ENCODE peak calls at places on chromosomes 12 and 14, in four cellular contexts. Q, M, F and C are unnamed samples.

GRCh38 chr12:19908825-19909224 is 459.5 kb upstream of the PDE3A start:
- DNase-seq in Q (no peak), F (peak; percentile 13), M (no peak), C (no peak)

GRCh38 chr12:78167510-78167909 is 336.8 kb downstream of the NAV3 start:
- DNase-seq in M (no peak), Q (no peak), F (peak; percentile 73), C (no peak)

GRCh38 chr14:64920465-64920864 is 6.2 kb downstream of the CHURC1 start:
- DNase-seq in M (no peak), F (no peak), Q (no peak), C (no peak)

GRCh38 chr14:25136811-25137210 is 86.9 kb upstream of the STXBP6 start:
- DNase-seq in Q (no peak), F (no peak), M (no peak), C (no peak)

GRCh38 chr14:59407246-59407615 is 57.9 kb downstream of the GPR135 start:
- DNase-seq in M (no peak), F (no peak), Q (peak; percentile 93), C (no peak)

GRCh38 chr12:68373836-68374314 is 41.7 kb upstream of the MDM1 start:
- DNase-seq in M (no peak), Q (no peak), F (no peak), C (peak; percentile 44)

GRCh38 chr12:47739959-47740358 is 14.7 kb upstream of the ENDOU start:
- DNase-seq in F (no peak), M (no peak), Q (no peak), C (peak; percentile 76)

GRCh38 chr14:95196268-95196667 is 38.9 kb upstream of the DICER1 start:
- DNase-seq in M (peak; percentile 43), F (no peak), Q (no peak), C (peak; percentile 76)

GRCh38 chr12:65657635-65658034 is 166.6 kb upstream of the HMGA2 start:
- DNase-seq in Q (peak; percentile 55), F (no peak), M (no peak), C (no peak)

GRCh38 chr14:93888995-93889394 is 38.1 kb upstream of the FAM181A start:
- DNase-seq in Q (no peak), M (no peak), F (no peak), C (no peak)